ENCODE peak calls at places on chromosomes 11 and 22, in six cellular contexts. One of them, this sample, is unnamed.

GRCh38 chr11:8408151-8408930 is 144.7 kb upstream of the LMO1 start:
- DNase-seq in neural crest cell: no peak
- DNase-seq in AG04450: no peak
- DNase-seq in progenitor cell of endocrine pancreas: no peak
- DNase-seq in body of pancreas: no peak
- DNase-seq in fibroblast of the aortic adventitia: no peak
- DNase-seq in this sample: no peak

GRCh38 chr11:77088236-77089003 is 14.2 kb upstream of the OMP start:
- DNase-seq in neural crest cell: no peak
- DNase-seq in AG04450: no peak
- DNase-seq in progenitor cell of endocrine pancreas: no peak
- DNase-seq in body of pancreas: peak
- DNase-seq in fibroblast of the aortic adventitia: no peak
- DNase-seq in this sample: peak

GRCh38 chr22:46450931-46451660 is 86.3 kb downstream of the CELSR1 start:
- DNase-seq in neural crest cell: no peak
- DNase-seq in AG04450: no peak
- DNase-seq in progenitor cell of endocrine pancreas: no peak
- DNase-seq in body of pancreas: no peak
- DNase-seq in fibroblast of the aortic adventitia: no peak
- DNase-seq in this sample: peak

GRCh38 chr22:40215266-40215665 is 37.5 kb downstream of the TNRC6B start:
- DNase-seq in neural crest cell: no peak
- DNase-seq in AG04450: no peak
- DNase-seq in progenitor cell of endocrine pancreas: no peak
- DNase-seq in body of pancreas: peak
- DNase-seq in fibroblast of the aortic adventitia: no peak
- DNase-seq in this sample: no peak

GRCh38 chr11:110056956-110057355 is 36.2 kb upstream of the ZC3H12C start:
- DNase-seq in neural crest cell: no peak
- DNase-seq in AG04450: no peak
- DNase-seq in progenitor cell of endocrine pancreas: no peak
- DNase-seq in body of pancreas: no peak
- DNase-seq in fibroblast of the aortic adventitia: no peak
- DNase-seq in this sample: no peak

GRCh38 chr11:34633990-34634725 is 13.3 kb downstream of the EHF start:
- DNase-seq in neural crest cell: no peak
- DNase-seq in AG04450: no peak
- DNase-seq in progenitor cell of endocrine pancreas: no peak
- DNase-seq in body of pancreas: no peak
- DNase-seq in fibroblast of the aortic adventitia: peak
- DNase-seq in this sample: no peak

GRCh38 chr11:66081505-66081904 is 11.4 kb downstream of the PACS1 start:
- DNase-seq in neural crest cell: no peak
- DNase-seq in AG04450: no peak
- DNase-seq in progenitor cell of endocrine pancreas: no peak
- DNase-seq in body of pancreas: peak
- DNase-seq in fibroblast of the aortic adventitia: no peak
- DNase-seq in this sample: peak

GRCh38 chr11:106420048-106420665 is 342.7 kb downstream of the AASDHPPT start:
- DNase-seq in neural crest cell: no peak
- DNase-seq in AG04450: no peak
- DNase-seq in progenitor cell of endocrine pancreas: no peak
- DNase-seq in body of pancreas: no peak
- DNase-seq in fibroblast of the aortic adventitia: peak
- DNase-seq in this sample: no peak

GRCh38 chr22:39703890-39704658 is 133.5 kb downstream of the CACNA1I start:
- DNase-seq in neural crest cell: no peak
- DNase-seq in AG04450: no peak
- DNase-seq in progenitor cell of endocrine pancreas: no peak
- DNase-seq in body of pancreas: no peak
- DNase-seq in fibroblast of the aortic adventitia: peak
- DNase-seq in this sample: no peak

GRCh38 chr11:100692290-100692689 is 5.2 kb downstream of the ARHGAP42 start:
- DNase-seq in neural crest cell: no peak
- DNase-seq in AG04450: no peak
- DNase-seq in progenitor cell of endocrine pancreas: no peak
- DNase-seq in body of pancreas: no peak
- DNase-seq in fibroblast of the aortic adventitia: no peak
- DNase-seq in this sample: no peak

GRCh38 chr22:30265851-30266444 is 703 bp downstream of the OSM start:
- DNase-seq in neural crest cell: no peak
- DNase-seq in AG04450: no peak
- DNase-seq in progenitor cell of endocrine pancreas: no peak
- DNase-seq in body of pancreas: no peak
- DNase-seq in fibroblast of the aortic adventitia: no peak
- DNase-seq in this sample: no peak

GRCh38 chr11:124867700-124868099 is 2.5 kb downstream of the ROBO3 start:
- DNase-seq in neural crest cell: no peak
- DNase-seq in AG04450: no peak
- DNase-seq in progenitor cell of endocrine pancreas: no peak
- DNase-seq in body of pancreas: no peak
- DNase-seq in fibroblast of the aortic adventitia: peak
- DNase-seq in this sample: no peak

GRCh38 chr11:48055292-48056132 is 75.2 kb downstream of the PTPRJ start:
- DNase-seq in neural crest cell: no peak
- DNase-seq in AG04450: no peak
- DNase-seq in progenitor cell of endocrine pancreas: no peak
- DNase-seq in body of pancreas: peak
- DNase-seq in fibroblast of the aortic adventitia: peak
- DNase-seq in this sample: peak

GRCh38 chr11:113332638-113333329 is 18.4 kb downstream of the TTC12 start:
- DNase-seq in neural crest cell: no peak
- DNase-seq in AG04450: no peak
- DNase-seq in progenitor cell of endocrine pancreas: no peak
- DNase-seq in body of pancreas: no peak
- DNase-seq in fibroblast of the aortic adventitia: no peak
- DNase-seq in this sample: no peak

GRCh38 chr11:33694346-33695050 is 6.1 kb downstream of the C11orf91 start:
- DNase-seq in neural crest cell: no peak
- DNase-seq in AG04450: no peak
- DNase-seq in progenitor cell of endocrine pancreas: no peak
- DNase-seq in body of pancreas: no peak
- DNase-seq in fibroblast of the aortic adventitia: no peak
- DNase-seq in this sample: peak

GRCh38 chr22:29128891-29129643 is 56.2 kb downstream of the KREMEN1 start:
- DNase-seq in neural crest cell: no peak
- DNase-seq in AG04450: no peak
- DNase-seq in progenitor cell of endocrine pancreas: no peak
- DNase-seq in body of pancreas: no peak
- DNase-seq in fibroblast of the aortic adventitia: no peak
- DNase-seq in this sample: no peak

GRCh38 chr11:88303037-88303436 is 34.5 kb downstream of the CTSC start:
- DNase-seq in neural crest cell: no peak
- DNase-seq in AG04450: no peak
- DNase-seq in progenitor cell of endocrine pancreas: no peak
- DNase-seq in body of pancreas: no peak
- DNase-seq in fibroblast of the aortic adventitia: no peak
- DNase-seq in this sample: no peak

GRCh38 chr22:40204331-40205116 is 26.8 kb downstream of the TNRC6B start:
- DNase-seq in neural crest cell: no peak
- DNase-seq in AG04450: no peak
- DNase-seq in progenitor cell of endocrine pancreas: no peak
- DNase-seq in body of pancreas: peak
- DNase-seq in fibroblast of the aortic adventitia: peak
- DNase-seq in this sample: no peak

GRCh38 chr22:31126869-31127175 is 4.1 kb downstream of the INPP5J start:
- DNase-seq in neural crest cell: no peak
- DNase-seq in AG04450: no peak
- DNase-seq in progenitor cell of endocrine pancreas: no peak
- DNase-seq in body of pancreas: no peak
- DNase-seq in fibroblast of the aortic adventitia: no peak
- DNase-seq in this sample: no peak

GRCh38 chr11:8038393-8038792 is 42.6 kb upstream of the TUB start:
- DNase-seq in neural crest cell: peak
- DNase-seq in AG04450: no peak
- DNase-seq in progenitor cell of endocrine pancreas: no peak
- DNase-seq in body of pancreas: no peak
- DNase-seq in fibroblast of the aortic adventitia: no peak
- DNase-seq in this sample: no peak

GRCh38 chr22:47199261-47199948 is 437.0 kb downstream of the TBC1D22A start:
- DNase-seq in neural crest cell: no peak
- DNase-seq in AG04450: no peak
- DNase-seq in progenitor cell of endocrine pancreas: no peak
- DNase-seq in body of pancreas: no peak
- DNase-seq in fibroblast of the aortic adventitia: no peak
- DNase-seq in this sample: no peak

GRCh38 chr11:64344721-64345120 is 4.7 kb downstream of the CCDC88B start:
- DNase-seq in neural crest cell: no peak
- DNase-seq in AG04450: no peak
- DNase-seq in progenitor cell of endocrine pancreas: no peak
- DNase-seq in body of pancreas: no peak
- DNase-seq in fibroblast of the aortic adventitia: no peak
- DNase-seq in this sample: no peak

DNA sequence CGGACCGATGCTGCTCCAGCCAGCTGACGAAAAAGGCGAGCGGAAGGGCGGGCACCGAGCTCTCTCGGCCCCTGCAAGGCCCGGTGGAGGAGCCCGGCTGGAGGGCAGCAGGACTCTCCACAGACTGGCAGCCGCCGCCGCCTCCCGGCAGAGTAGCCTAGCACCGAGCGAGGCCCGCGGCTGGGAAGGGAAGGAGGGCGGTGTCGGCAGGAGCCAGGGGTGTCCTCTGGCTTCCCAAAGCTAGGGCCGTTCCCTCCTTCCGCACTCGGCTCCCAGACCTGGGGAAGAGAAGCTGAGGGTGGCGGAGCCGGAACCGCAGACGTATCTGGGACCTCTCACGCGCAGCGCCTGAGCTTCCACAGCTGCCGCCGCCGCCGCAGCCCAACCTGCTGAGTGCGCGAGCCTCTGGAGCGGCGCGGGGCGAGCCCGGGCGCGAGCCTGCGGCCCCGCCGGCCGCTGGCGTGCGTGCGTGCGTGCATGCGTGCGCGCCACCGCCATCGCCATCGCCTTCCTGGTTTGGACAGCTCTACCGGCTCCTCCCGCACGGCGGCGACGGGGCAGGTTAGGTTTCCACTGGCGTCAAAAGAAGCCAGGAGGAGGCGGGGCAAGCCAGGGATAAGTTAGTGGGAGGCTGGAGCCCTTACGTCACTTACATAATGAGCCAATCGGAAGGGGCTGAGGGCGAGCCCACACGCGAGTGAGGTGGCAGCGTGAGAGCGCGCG is at the start of gene RAB6A:
- DNase-seq in neural crest cell: peak
- DNase-seq in AG04450: peak
- DNase-seq in progenitor cell of endocrine pancreas: peak
- DNase-seq in body of pancreas: peak
- DNase-seq in fibroblast of the aortic adventitia: peak
- DNase-seq in this sample: peak
- TF ChIP-seq CTCF in neural crest cell: peak
- TF ChIP-seq CTCF in AG04450: peak
- TF ChIP-seq CTCF in progenitor cell of endocrine pancreas: no peak
- TF ChIP-seq CTCF in body of pancreas: peak
- TF ChIP-seq CTCF in fibroblast of the aortic adventitia: peak
- TF ChIP-seq CTCF in this sample: no peak

GRCh38 chr11:104609297-104609696 is 289.0 kb downstream of the CASP12 start:
- DNase-seq in neural crest cell: peak
- DNase-seq in AG04450: peak
- DNase-seq in progenitor cell of endocrine pancreas: no peak
- DNase-seq in body of pancreas: peak
- DNase-seq in fibroblast of the aortic adventitia: peak
- DNase-seq in this sample: peak
- TF ChIP-seq CTCF in neural crest cell: peak
- TF ChIP-seq CTCF in AG04450: peak
- TF ChIP-seq CTCF in progenitor cell of endocrine pancreas: peak
- TF ChIP-seq CTCF in body of pancreas: peak
- TF ChIP-seq CTCF in fibroblast of the aortic adventitia: peak
- TF ChIP-seq CTCF in this sample: peak

DNA sequence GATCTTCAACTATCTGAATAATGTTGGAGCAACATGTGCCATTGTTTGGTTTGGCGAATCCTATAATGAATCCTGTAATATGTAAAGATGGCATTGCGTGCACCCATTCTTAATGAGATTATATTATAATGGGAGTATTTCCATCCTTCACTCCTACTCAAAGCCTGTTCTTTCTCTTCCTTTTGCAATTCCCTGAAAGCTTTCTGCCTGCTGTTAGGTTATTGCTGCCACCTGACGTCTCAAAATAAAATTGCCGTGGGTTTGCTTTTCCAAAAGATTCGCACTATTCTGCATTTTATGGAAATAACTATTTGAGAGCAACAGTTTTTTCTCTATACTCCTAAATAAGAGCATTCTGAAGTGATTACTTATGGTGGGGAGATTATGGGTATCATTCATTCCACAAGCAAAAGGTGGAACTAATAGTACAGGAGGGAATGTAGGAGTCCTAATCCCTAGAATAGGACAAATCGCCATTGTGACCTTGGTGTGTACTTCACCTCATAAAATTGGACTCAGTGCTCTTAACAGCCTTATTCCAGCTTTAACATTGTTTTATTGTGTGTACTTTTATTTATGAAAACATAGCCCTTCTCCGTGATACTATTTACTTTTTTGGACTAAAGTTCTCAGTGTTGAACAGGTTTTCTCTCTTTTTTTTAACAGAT is 69.6 kb upstream of the ALKBH3 start:
- DNase-seq in neural crest cell: no peak
- DNase-seq in AG04450: no peak
- DNase-seq in progenitor cell of endocrine pancreas: no peak
- DNase-seq in body of pancreas: no peak
- DNase-seq in fibroblast of the aortic adventitia: peak
- DNase-seq in this sample: no peak
- TF ChIP-seq CTCF in neural crest cell: peak
- TF ChIP-seq CTCF in AG04450: peak
- TF ChIP-seq CTCF in progenitor cell of endocrine pancreas: peak
- TF ChIP-seq CTCF in body of pancreas: no peak
- TF ChIP-seq CTCF in fibroblast of the aortic adventitia: peak
- TF ChIP-seq CTCF in this sample: no peak

GRCh38 chr11:122816701-122817100 is 21.6 kb upstream of the CRTAM start:
- DNase-seq in neural crest cell: no peak
- DNase-seq in AG04450: no peak
- DNase-seq in progenitor cell of endocrine pancreas: no peak
- DNase-seq in body of pancreas: no peak
- DNase-seq in fibroblast of the aortic adventitia: peak
- DNase-seq in this sample: no peak

GRCh38 chr11:122813176-122813917 is 25.0 kb upstream of the CRTAM start:
- DNase-seq in neural crest cell: no peak
- DNase-seq in AG04450: no peak
- DNase-seq in progenitor cell of endocrine pancreas: no peak
- DNase-seq in body of pancreas: no peak
- DNase-seq in fibroblast of the aortic adventitia: no peak
- DNase-seq in this sample: no peak

GRCh38 chr11:122815900-122816299 is 22.4 kb upstream of the CRTAM start:
- DNase-seq in neural crest cell: no peak
- DNase-seq in AG04450: no peak
- DNase-seq in progenitor cell of endocrine pancreas: no peak
- DNase-seq in body of pancreas: no peak
- DNase-seq in fibroblast of the aortic adventitia: no peak
- DNase-seq in this sample: no peak

GRCh38 chr11:122812612-122813011 is 25.7 kb upstream of the CRTAM start:
- DNase-seq in neural crest cell: no peak
- DNase-seq in AG04450: no peak
- DNase-seq in progenitor cell of endocrine pancreas: no peak
- DNase-seq in body of pancreas: no peak
- DNase-seq in fibroblast of the aortic adventitia: no peak
- DNase-seq in this sample: no peak

DNA sequence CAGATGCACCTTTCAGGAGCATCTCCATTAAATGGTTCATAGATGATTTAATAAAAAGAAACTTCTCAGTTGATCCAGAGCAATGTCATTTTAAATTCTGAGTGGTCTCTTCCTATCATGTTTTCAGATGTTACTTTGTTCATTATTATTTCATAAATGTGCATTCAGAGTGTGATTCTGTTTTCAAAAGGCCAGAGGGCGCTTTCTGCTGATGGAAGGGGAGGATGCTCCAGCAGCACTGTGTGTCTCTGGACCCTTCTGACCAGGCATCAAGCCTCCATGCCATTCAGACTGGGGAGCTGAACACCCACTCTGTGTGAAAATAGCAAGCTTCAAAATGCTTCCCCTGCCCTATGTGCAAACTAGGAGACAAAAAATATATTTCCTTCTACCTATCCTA is 23.9 kb upstream of the CRTAM start:
- DNase-seq in neural crest cell: no peak
- DNase-seq in AG04450: no peak
- DNase-seq in progenitor cell of endocrine pancreas: no peak
- DNase-seq in body of pancreas: no peak
- DNase-seq in fibroblast of the aortic adventitia: no peak
- DNase-seq in this sample: peak
- TF ChIP-seq CTCF in neural crest cell: peak
- TF ChIP-seq CTCF in AG04450: peak
- TF ChIP-seq CTCF in progenitor cell of endocrine pancreas: peak
- TF ChIP-seq CTCF in body of pancreas: no peak
- TF ChIP-seq CTCF in fibroblast of the aortic adventitia: peak
- TF ChIP-seq CTCF in this sample: no peak

This sample was measured in Calu3.